ENCODE peak calls at places on chromosomes 2 and 18, in eight cellular contexts. One of them, this sample, is unnamed. For H3K4me1, the result is how much of the 10 kb centered on the place peaks cover.

GRCh38 chr2:31736695-31737454 is 156.1 kb upstream of the SRD5A2 start:
- DNase-seq in K562: no peak
- DNase-seq in sigmoid colon: no peak
- DNase-seq in SK-N-SH: no peak
- DNase-seq in stomach: peak
- DNase-seq in transverse colon: no peak
- DNase-seq in A549: no peak
- DNase-seq in tibial nerve: no peak
- DNase-seq in this sample: no peak

GRCh38 chr2:3238951-3239841 is 138.4 kb downstream of the EIPR1 start:
- DNase-seq in tibial nerve: no peak
- DNase-seq in transverse colon: no peak
- DNase-seq in sigmoid colon: no peak
- DNase-seq in A549: no peak
- DNase-seq in stomach: no peak
- DNase-seq in K562: no peak
- DNase-seq in SK-N-SH: no peak
- DNase-seq in this sample: no peak

GRCh38 chr2:42809876-42810125 is 17.4 kb upstream of the HAAO start:
- DNase-seq in stomach: peak
- DNase-seq in A549: peak
- DNase-seq in K562: peak
- DNase-seq in sigmoid colon: peak
- DNase-seq in tibial nerve: peak
- DNase-seq in transverse colon: peak
- DNase-seq in SK-N-SH: peak
- DNase-seq in this sample: no peak

GRCh38 chr2:219459460-219460311 is 25.0 kb downstream of the SPEG start:
- DNase-seq in sigmoid colon: peak
- DNase-seq in stomach: peak
- DNase-seq in transverse colon: peak
- DNase-seq in K562: peak
- DNase-seq in A549: peak
- DNase-seq in tibial nerve: no peak
- DNase-seq in SK-N-SH: peak
- DNase-seq in this sample: peak

GRCh38 chr18:49059028-49059670 is 108.4 kb upstream of the SMAD7 start:
- DNase-seq in K562: no peak
- DNase-seq in tibial nerve: no peak
- DNase-seq in transverse colon: no peak
- DNase-seq in SK-N-SH: no peak
- DNase-seq in sigmoid colon: no peak
- DNase-seq in A549: no peak
- DNase-seq in stomach: no peak
- DNase-seq in this sample: no peak

GRCh38 chr2:111670776-111671175 is 213.2 kb downstream of the ANAPC1 start:
- DNase-seq in A549: no peak
- DNase-seq in SK-N-SH: no peak
- DNase-seq in sigmoid colon: no peak
- DNase-seq in K562: no peak
- DNase-seq in stomach: no peak
- DNase-seq in tibial nerve: no peak
- DNase-seq in transverse colon: no peak
- DNase-seq in this sample: no peak

GRCh38 chr18:49811151-49811938 is 2.0 kb downstream of the ACAA2 start:
- DNase-seq in transverse colon: peak
- DNase-seq in sigmoid colon: no peak
- DNase-seq in stomach: no peak
- DNase-seq in SK-N-SH: peak
- DNase-seq in K562: no peak
- DNase-seq in A549: no peak
- DNase-seq in tibial nerve: no peak
- DNase-seq in this sample: no peak

GRCh38 chr2:221176666-221177065 is 395.4 kb downstream of the EPHA4 start:
- DNase-seq in transverse colon: no peak
- DNase-seq in sigmoid colon: no peak
- DNase-seq in SK-N-SH: no peak
- DNase-seq in stomach: no peak
- DNase-seq in tibial nerve: no peak
- DNase-seq in K562: no peak
- DNase-seq in A549: no peak
- DNase-seq in this sample: no peak

GRCh38 chr2:7929276-7929675 is 752.6 kb upstream of the ID2 start:
- DNase-seq in stomach: no peak
- DNase-seq in A549: no peak
- DNase-seq in K562: no peak
- DNase-seq in tibial nerve: no peak
- DNase-seq in sigmoid colon: no peak
- DNase-seq in SK-N-SH: no peak
- DNase-seq in transverse colon: no peak
- DNase-seq in this sample: no peak

GRCh38 chr2:22692751-22693150 is 692.2 kb upstream of the KLHL29 start:
- DNase-seq in A549: no peak
- DNase-seq in sigmoid colon: no peak
- DNase-seq in stomach: no peak
- DNase-seq in tibial nerve: no peak
- DNase-seq in transverse colon: no peak
- DNase-seq in K562: no peak
- DNase-seq in SK-N-SH: no peak
- DNase-seq in this sample: no peak

GRCh38 chr18:11570770-11571169 is 38.6 kb upstream of the SLC35G4 start:
- DNase-seq in sigmoid colon: no peak
- DNase-seq in stomach: no peak
- DNase-seq in transverse colon: no peak
- DNase-seq in tibial nerve: no peak
- DNase-seq in SK-N-SH: no peak
- DNase-seq in K562: no peak
- DNase-seq in A549: no peak
- DNase-seq in this sample: no peak

DNA sequence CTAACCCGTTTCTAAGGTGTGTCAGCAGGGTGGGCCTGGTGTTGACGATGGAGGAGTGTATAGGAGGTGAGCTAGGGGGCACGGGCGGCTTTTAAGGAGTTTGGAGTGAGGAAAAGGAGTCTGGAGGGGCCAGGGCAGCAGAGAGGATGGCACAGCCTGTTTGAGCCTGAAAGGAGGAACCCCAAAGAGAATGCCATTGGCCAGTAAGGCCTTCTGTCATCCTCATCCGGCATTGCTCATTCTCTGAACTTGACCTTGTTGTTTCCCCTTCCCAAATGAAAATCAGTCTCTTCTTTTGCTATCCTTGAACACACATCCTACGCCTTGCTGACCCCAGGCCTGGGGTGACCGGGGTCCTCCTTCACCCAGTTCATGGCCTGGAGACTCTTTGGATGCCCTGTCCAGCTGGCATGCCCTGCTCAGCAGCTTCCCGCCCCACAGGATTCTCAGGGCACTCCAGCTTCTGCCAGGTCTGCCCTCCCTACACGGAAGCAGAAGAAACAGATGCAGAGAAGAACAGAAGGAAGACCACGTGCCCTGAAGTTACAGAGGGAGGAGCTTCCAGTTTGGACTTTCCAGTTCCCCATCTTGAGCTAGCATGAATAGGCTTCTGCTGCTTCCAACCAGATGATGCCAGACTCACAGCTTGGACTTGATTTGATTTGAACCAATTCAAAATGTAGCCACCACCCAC is 20.5 kb upstream of the KIF3C start:
- DNase-seq in sigmoid colon: no peak
- DNase-seq in A549: no peak
- DNase-seq in K562: no peak
- DNase-seq in stomach: peak
- DNase-seq in SK-N-SH: no peak
- DNase-seq in transverse colon: no peak
- DNase-seq in tibial nerve: no peak
- DNase-seq in this sample: no peak
- H3K27ac ChIP-seq in sigmoid colon: peak
- H3K27ac ChIP-seq in A549: peak
- H3K27ac ChIP-seq in K562: no peak
- H3K27ac ChIP-seq in stomach: peak
- H3K27ac ChIP-seq in SK-N-SH: no peak
- H3K27ac ChIP-seq in transverse colon: no peak
- H3K27ac ChIP-seq in tibial nerve: no peak
- H3K27ac ChIP-seq in this sample: no peak

GRCh38 chr2:117856415-117857210 is 42.1 kb downstream of the DDX18 start:
- DNase-seq in stomach: no peak
- DNase-seq in sigmoid colon: no peak
- DNase-seq in transverse colon: no peak
- DNase-seq in K562: no peak
- DNase-seq in SK-N-SH: no peak
- DNase-seq in A549: peak
- DNase-seq in tibial nerve: no peak
- DNase-seq in this sample: no peak
- TF ChIP-seq EP300 in stomach: no peak
- TF ChIP-seq EP300 in sigmoid colon: no peak
- TF ChIP-seq EP300 in transverse colon: no peak
- TF ChIP-seq EP300 in K562: no peak
- TF ChIP-seq EP300 in SK-N-SH: no peak
- TF ChIP-seq EP300 in A549: no peak
- TF ChIP-seq EP300 in tibial nerve: no peak
- TF ChIP-seq EP300 in this sample: no peak

GRCh38 chr2:44544991-44545390 is 183.2 kb downstream of the CAMKMT start:
- DNase-seq in transverse colon: no peak
- DNase-seq in tibial nerve: no peak
- DNase-seq in A549: no peak
- DNase-seq in SK-N-SH: no peak
- DNase-seq in stomach: no peak
- DNase-seq in K562: no peak
- DNase-seq in sigmoid colon: no peak
- DNase-seq in this sample: no peak
- H3K4me1 ChIP-seq in transverse colon: under half
- H3K4me1 ChIP-seq in tibial nerve: under half
- H3K4me1 ChIP-seq in A549: under half
- H3K4me1 ChIP-seq in SK-N-SH: under half
- H3K4me1 ChIP-seq in stomach: under half
- H3K4me1 ChIP-seq in K562: under half
- H3K4me1 ChIP-seq in sigmoid colon: under half
- H3K4me1 ChIP-seq in this sample: under half

GRCh38 chr2:19123556-19123955 is 234.9 kb downstream of the OSR1 start:
- DNase-seq in transverse colon: no peak
- DNase-seq in sigmoid colon: no peak
- DNase-seq in tibial nerve: no peak
- DNase-seq in K562: no peak
- DNase-seq in SK-N-SH: no peak
- DNase-seq in stomach: no peak
- DNase-seq in A549: no peak
- DNase-seq in this sample: no peak

GRCh38 chr2:19120941-19121750 is 237.3 kb downstream of the OSR1 start:
- DNase-seq in transverse colon: no peak
- DNase-seq in sigmoid colon: no peak
- DNase-seq in A549: no peak
- DNase-seq in K562: no peak
- DNase-seq in stomach: no peak
- DNase-seq in SK-N-SH: no peak
- DNase-seq in tibial nerve: peak
- DNase-seq in this sample: no peak

GRCh38 chr2:19124135-19124534 is 234.3 kb downstream of the OSR1 start:
- DNase-seq in tibial nerve: no peak
- DNase-seq in stomach: no peak
- DNase-seq in sigmoid colon: no peak
- DNase-seq in SK-N-SH: no peak
- DNase-seq in A549: no peak
- DNase-seq in transverse colon: no peak
- DNase-seq in K562: no peak
- DNase-seq in this sample: no peak

GRCh38 chr2:19120181-19120580 is 238.2 kb downstream of the OSR1 start:
- DNase-seq in sigmoid colon: no peak
- DNase-seq in stomach: no peak
- DNase-seq in transverse colon: no peak
- DNase-seq in A549: no peak
- DNase-seq in K562: no peak
- DNase-seq in SK-N-SH: no peak
- DNase-seq in tibial nerve: no peak
- DNase-seq in this sample: no peak

GRCh38 chr2:19122220-19122619 is 236.2 kb downstream of the OSR1 start:
- DNase-seq in K562: no peak
- DNase-seq in stomach: no peak
- DNase-seq in SK-N-SH: no peak
- DNase-seq in transverse colon: no peak
- DNase-seq in sigmoid colon: no peak
- DNase-seq in tibial nerve: no peak
- DNase-seq in A549: no peak
- DNase-seq in this sample: no peak
- H3K27ac ChIP-seq in K562: no peak
- H3K27ac ChIP-seq in stomach: no peak
- H3K27ac ChIP-seq in SK-N-SH: no peak
- H3K27ac ChIP-seq in transverse colon: no peak
- H3K27ac ChIP-seq in sigmoid colon: no peak
- H3K27ac ChIP-seq in tibial nerve: no peak
- H3K27ac ChIP-seq in A549: no peak
- H3K27ac ChIP-seq in this sample: no peak

DNA sequence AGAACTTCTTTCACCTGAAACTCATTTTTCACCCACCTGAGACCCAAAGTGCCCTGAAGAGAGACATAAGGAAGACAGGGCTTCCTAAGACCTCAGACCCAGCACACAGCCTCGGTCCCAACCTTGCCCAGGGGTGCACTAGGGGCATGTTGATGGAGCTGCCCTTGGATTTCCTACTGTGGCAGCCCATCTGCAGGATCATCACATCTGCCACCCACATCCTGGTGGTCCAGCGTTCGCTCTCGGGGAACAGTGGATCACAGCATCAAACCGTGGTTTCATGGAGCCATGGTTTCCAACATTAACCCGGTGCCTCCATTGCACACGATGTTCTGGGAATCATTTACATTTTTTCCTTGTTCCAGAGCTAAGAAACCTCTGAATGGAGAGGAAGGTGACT is 186.4 kb downstream of the TFCP2L1 start:
- DNase-seq in A549: no peak
- DNase-seq in K562: no peak
- DNase-seq in sigmoid colon: peak
- DNase-seq in tibial nerve: no peak
- DNase-seq in SK-N-SH: no peak
- DNase-seq in stomach: no peak
- DNase-seq in transverse colon: no peak
- DNase-seq in this sample: no peak
- TF ChIP-seq EP300 in A549: no peak
- TF ChIP-seq EP300 in K562: no peak
- TF ChIP-seq EP300 in sigmoid colon: no peak
- TF ChIP-seq EP300 in tibial nerve: no peak
- TF ChIP-seq EP300 in SK-N-SH: no peak
- TF ChIP-seq EP300 in stomach: no peak
- TF ChIP-seq EP300 in transverse colon: no peak
- TF ChIP-seq EP300 in this sample: no peak